ENCODE peak calls at places on chromosomes 1 and 21, in seven cellular contexts. H is psoas muscle, R is tibial nerve, K is OCI-LY7, T is heart left ventricle, I is prostate gland, Y is lower lobe of right lung. D is an unnamed sample.
A peak's percentile ranks its signal among the peaks of the same experiment; 100 is the strongest.

GRCh38 chr1:12163210-12163609 is 3.6 kb upstream of the TNFRSF1B start:
- DNase-seq in K (no peak), R (no peak), I (no peak), H (no peak), Y (no peak), T (no peak), D (no peak)

GRCh38 chr1:70324683-70325082 is 29.8 kb downstream of the ANKRD13C start:
- DNase-seq in T (no peak), R (no peak), I (no peak), Y (no peak), K (no peak), H (no peak), D (no peak)

GRCh38 chr1:240285541-240285940 is 193.9 kb downstream of the FMN2 start:
- DNase-seq in R (no peak), H (no peak), Y (no peak), I (no peak), T (no peak), K (no peak), D (no peak)

GRCh38 chr21:26806734-26807372 is 38.4 kb downstream of the ADAMTS1 start:
- DNase-seq in R (no peak), K (no peak), H (no peak), T (no peak), Y (no peak), I (no peak), D (no peak)

GRCh38 chr1:110049801-110050601 is 15.6 kb downstream of the STRIP1 start:
- DNase-seq in H (no peak), I (peak; percentile 20), R (no peak), T (no peak), K (no peak), Y (no peak), D (no peak)

GRCh38 chr1:211066781-211067384 is 67.1 kb downstream of the KCNH1 start:
- DNase-seq in R (no peak), H (no peak), Y (no peak), I (no peak), T (no peak), K (no peak), D (no peak)

GRCh38 chr1:67969446-67969845 is 81.0 kb downstream of the DIRAS3 start:
- DNase-seq in T (no peak), Y (no peak), R (no peak), H (no peak), I (no peak), K (no peak), D (no peak)

GRCh38 chr1:211703812-211704566 is 28.6 kb upstream of the NEK2 start:
- DNase-seq in Y (no peak), I (no peak), H (no peak), K (no peak), R (no peak), T (no peak), D (no peak)

GRCh38 chr1:245247356-245247755 is 92.6 kb downstream of the KIF26B start:
- DNase-seq in Y (no peak), H (no peak), R (no peak), I (no peak), K (no peak), T (no peak), D (no peak)

GRCh38 chr1:24503003-24503751 is 541 bp downstream of the RCAN3 start:
- DNase-seq in R (no peak), Y (no peak), T (peak; percentile 27), I (peak; percentile 50), H (no peak), K (no peak), D (no peak)

GRCh38 chr1:38964140-38964548 is 22.5 kb upstream of the RHBDL2 start:
- DNase-seq in K (peak; percentile 32), T (no peak), I (no peak), H (no peak), Y (no peak), R (no peak), D (no peak)

GRCh38 chr1:1861339-1861730 is 29.6 kb downstream of the GNB1 start:
- DNase-seq in R (no peak), I (no peak), Y (no peak), K (no peak), T (peak; percentile 50), H (no peak), D (no peak)

GRCh38 chr1:1858382-1859086 is 32.4 kb downstream of the GNB1 start:
- DNase-seq in T (peak; percentile 92), Y (peak; percentile 54), R (peak; percentile 53), K (no peak), I (peak; percentile 87), H (peak; percentile 60), D (no peak)

GRCh38 chr1:1867164-1867563 is 23.7 kb downstream of the GNB1 start:
- DNase-seq in T (no peak), K (no peak), I (no peak), R (no peak), Y (no peak), H (no peak), D (no peak)

GRCh38 chr1:1857096-1857703 is 33.7 kb downstream of the GNB1 start:
- DNase-seq in I (peak; percentile 66), H (no peak), R (no peak), K (no peak), Y (no peak), T (no peak), D (peak; percentile 29)

DNA sequence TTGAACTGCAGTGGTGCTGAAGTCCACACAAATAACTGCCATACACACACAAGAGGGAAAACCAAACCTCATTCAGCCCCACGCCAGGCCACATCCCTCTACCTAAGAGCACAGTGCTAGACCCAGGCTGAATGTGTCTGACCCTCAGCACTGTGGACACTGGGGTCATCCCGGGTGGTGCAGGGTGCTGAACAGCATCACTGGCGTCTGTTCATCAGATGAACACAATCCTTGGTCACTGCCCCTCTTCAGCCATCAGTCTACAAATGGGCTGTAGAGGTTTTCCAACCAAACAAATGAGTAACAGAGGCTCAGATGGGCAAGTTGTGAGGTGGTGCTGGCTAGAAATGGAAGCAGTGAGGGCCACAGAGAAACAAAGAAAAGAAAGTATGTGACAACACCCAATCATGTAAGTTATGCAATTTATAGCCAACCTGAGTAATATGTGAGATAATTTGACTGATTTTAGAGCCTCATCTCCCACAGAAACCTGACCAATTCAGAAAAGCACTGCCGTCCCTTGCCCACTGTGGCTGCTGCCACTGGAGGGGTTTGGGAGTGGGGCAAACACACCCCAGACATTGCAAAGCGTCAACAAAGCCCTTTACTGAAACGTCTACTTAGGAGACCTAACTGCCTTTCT is 27.9 kb downstream of the GNB1 start:
- DNase-seq in Y (no peak), K (no peak), H (no peak), I (no peak), T (no peak), R (no peak), D (no peak)
- H3K4me1 ChIP-seq in Y (peaks cover 74% of the 10 kb centered on the region), K (peaks cover 85% of the 10 kb centered on the region), H (peaks cover 54% of the 10 kb centered on the region), I (peaks cover 15% of the 10 kb centered on the region), T (peaks cover 98% of the 10 kb centered on the region), R (no peaks in the 10 kb centered on the region), D (peaks cover 65% of the 10 kb centered on the region)

GRCh38 chr21:28794341-28794970 is 198.2 kb downstream of the LTN1 start:
- DNase-seq in R (no peak), T (no peak), H (no peak), K (no peak), I (no peak), Y (no peak), D (no peak)

GRCh38 chr21:28791595-28792282 is 200.9 kb downstream of the LTN1 start:
- DNase-seq in T (no peak), Y (no peak), R (no peak), K (no peak), H (no peak), I (no peak), D (no peak)

GRCh38 chr21:28790335-28790734 is 202.3 kb downstream of the LTN1 start:
- DNase-seq in H (no peak), I (no peak), R (no peak), Y (no peak), T (no peak), K (no peak), D (no peak)

GRCh38 chr21:28795251-28795650 is 197.4 kb downstream of the LTN1 start:
- DNase-seq in H (no peak), R (no peak), Y (no peak), T (no peak), K (no peak), I (no peak), D (no peak)

DNA sequence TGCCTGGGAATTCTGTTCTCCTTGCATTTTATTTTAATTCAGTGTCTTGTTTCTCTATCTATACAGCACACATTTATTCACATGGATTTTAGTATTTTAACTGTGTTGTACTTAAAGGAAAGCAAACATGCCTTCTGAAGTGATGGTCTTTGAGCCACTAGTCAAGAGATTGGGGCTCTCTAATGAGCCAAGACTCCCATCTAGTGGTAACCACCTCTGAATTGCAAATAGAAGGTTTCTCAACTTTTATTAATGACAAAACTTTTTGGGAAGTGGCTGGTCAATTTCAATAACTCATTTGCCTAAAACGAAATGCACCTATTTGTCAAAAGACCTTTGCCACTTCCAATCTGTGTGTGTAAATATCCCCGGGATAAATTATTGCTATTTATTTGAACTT is 199.6 kb downstream of the LTN1 start:
- DNase-seq in K (peak; percentile 2), T (no peak), I (no peak), R (no peak), Y (no peak), H (no peak), D (no peak)
- TF ChIP-seq CTCF in K (peak; percentile 46), T (peak; percentile 56), I (no peak), R (peak; percentile 15), Y (peak; percentile 22), H (peak; percentile 18), D (no peak)

DNA sequence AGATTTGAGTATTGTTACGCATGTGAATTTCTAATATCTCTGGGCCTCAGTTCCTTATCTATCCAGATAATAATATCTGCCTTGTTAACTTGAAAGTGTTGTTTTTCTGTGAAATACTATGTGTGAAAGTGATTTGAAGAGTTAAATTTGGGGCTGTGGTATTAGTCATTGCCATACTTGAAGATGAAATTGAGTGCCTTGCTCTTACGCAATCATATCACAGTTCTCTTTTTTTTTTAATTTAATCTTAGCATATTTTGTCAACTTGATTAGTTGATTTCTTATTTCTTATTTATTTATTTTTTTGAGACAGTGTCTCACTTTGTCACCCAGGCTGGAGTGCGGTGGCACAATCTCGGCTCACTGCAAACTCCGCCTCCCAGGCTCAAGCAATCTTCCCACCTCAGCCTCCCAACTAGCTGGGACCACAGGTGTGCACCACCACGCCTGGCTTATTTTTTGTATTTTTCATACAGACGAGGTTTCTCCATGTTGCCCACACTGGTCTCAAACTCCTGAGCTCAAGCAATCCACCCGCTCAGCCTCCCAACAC is 31.0 kb downstream of the AGO4 start:
- DNase-seq in K (no peak), H (no peak), I (no peak), R (no peak), Y (no peak), T (no peak), D (no peak)
- H3K36me3 ChIP-seq in K (peaks cover 4% of the 10 kb centered on the region), H (peaks cover 98% of the 10 kb centered on the region), I (peaks cover 4% of the 10 kb centered on the region), R (no peaks in the 10 kb centered on the region), Y (peaks cover 97% of the 10 kb centered on the region), T (peaks cover 91% of the 10 kb centered on the region), D (peaks cover 95% of the 10 kb centered on the region)

DNA sequence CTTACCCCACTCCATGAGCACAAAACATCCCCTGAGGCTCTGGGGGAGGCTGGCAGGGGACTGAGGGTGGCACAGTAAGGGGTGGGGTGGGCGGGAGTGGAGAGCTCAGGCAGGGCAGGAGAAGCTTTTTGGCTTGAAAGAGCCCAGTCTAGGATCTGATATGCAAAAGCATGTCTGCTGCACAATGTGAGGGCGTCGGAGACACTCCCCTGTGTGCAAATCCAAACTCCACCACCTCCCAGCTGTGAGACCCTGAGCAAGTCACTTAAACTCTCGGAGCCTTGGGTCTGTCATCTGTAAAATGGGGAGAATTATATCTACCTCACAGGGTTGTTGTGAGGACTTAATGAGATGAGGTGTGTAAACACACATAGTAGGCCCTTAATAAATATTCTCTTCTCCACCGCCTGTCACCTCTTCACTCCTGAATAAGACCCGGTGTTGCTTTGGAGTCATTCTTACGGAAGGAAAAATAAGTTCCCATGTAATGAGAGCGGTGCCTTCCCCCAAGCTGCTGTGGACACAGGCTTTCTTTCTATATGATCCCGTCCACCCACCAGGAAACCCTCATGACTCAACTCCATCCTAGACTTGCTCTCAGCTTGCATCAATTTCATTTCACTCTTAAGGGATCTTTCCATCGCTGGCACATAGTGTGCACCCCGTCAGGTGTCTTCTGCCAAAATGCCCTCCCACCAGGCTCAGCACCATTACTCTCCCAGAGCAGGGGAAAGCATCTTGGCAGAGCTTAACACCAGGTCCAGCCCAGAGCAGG is 12.5 kb downstream of the KCNN3 start:
- DNase-seq in I (no peak), R (no peak), H (no peak), Y (no peak), T (no peak), K (peak; percentile 58), D (no peak)
- H3K4me1 ChIP-seq in I (no peaks in the 10 kb centered on the region), R (no peaks in the 10 kb centered on the region), H (peaks cover 80% of the 10 kb centered on the region), Y (peaks cover 12% of the 10 kb centered on the region), T (peaks cover 14% of the 10 kb centered on the region), K (peaks cover 73% of the 10 kb centered on the region), D (no peaks in the 10 kb centered on the region)